ENCODE peak calls at places on chromosomes 5 and 9, in six cellular contexts. P is stomach, F is SK-N-SH, U is H1, J is transverse colon, O is A549. L is an unnamed sample.

GRCh38 chr9:89701221-89701798 is 96.5 kb downstream of the GADD45G start:
- DNase-seq in P (no peak), F (no peak), U (no peak), J (no peak), O (no peak), L (no peak)

GRCh38 chr9:92650839-92651621 is 18.9 kb downstream of the IPPK start:
- DNase-seq in P (no peak), F (peak), U (no peak), J (peak), O (no peak), L (no peak)

GRCh38 chr5:73088026-73088425 is 32.3 kb upstream of the TMEM171 start:
- DNase-seq in P (no peak), F (no peak), U (no peak), J (no peak), O (no peak), L (no peak)

GRCh38 chr9:71112866-71113265 is 8.6 kb downstream of the TRPM3 start:
- DNase-seq in P (no peak), F (no peak), U (no peak), J (no peak), O (no peak), L (no peak)

GRCh38 chr5:84384604-84385575 is at the start of gene EDIL3:
- DNase-seq in P (no peak), F (peak), U (no peak), J (peak), O (peak), L (no peak)

GRCh38 chr5:157115502-157115901 is 6.7 kb upstream of the HAVCR2 start:
- DNase-seq in P (no peak), F (no peak), U (no peak), J (no peak), O (no peak), L (no peak)

GRCh38 chr5:111010783-111011182 is 60.7 kb upstream of the TSLP start:
- DNase-seq in P (no peak), F (no peak), U (no peak), J (no peak), O (no peak), L (no peak)

GRCh38 chr5:142507528-142507927 is 178.4 kb downstream of the FGF1 start:
- DNase-seq in P (no peak), F (no peak), U (no peak), J (no peak), O (no peak), L (no peak)

GRCh38 chr9:105063665-105064247 is 135.8 kb upstream of the ABCA1 start:
- DNase-seq in P (no peak), F (no peak), U (no peak), J (peak), O (peak), L (no peak)

GRCh38 chr9:27124151-27124550 is 15.1 kb downstream of the TEK start:
- DNase-seq in P (no peak), F (no peak), U (no peak), J (no peak), O (no peak), L (no peak)

GRCh38 chr5:78912085-78912771 is 72.9 kb downstream of the ARSB start:
- DNase-seq in P (no peak), F (peak), U (no peak), J (no peak), O (no peak), L (no peak)

GRCh38 chr5:133427121-133427777 is 185.1 kb downstream of the FSTL4 start:
- DNase-seq in P (no peak), F (no peak), U (no peak), J (no peak), O (no peak), L (peak)

GRCh38 chr5:31361234-31361633 is 167.7 kb downstream of the CDH6 start:
- DNase-seq in P (no peak), F (peak), U (no peak), J (no peak), O (no peak), L (peak)

GRCh38 chr9:21210311-21210710 is 3.4 kb upstream of the IFNA10 start:
- DNase-seq in P (no peak), F (no peak), U (no peak), J (no peak), O (no peak), L (no peak)

GRCh38 chr5:179530069-179530998 is 20.0 kb upstream of the RUFY1 start:
- DNase-seq in P (peak), F (no peak), U (no peak), J (peak), O (peak), L (no peak)

GRCh38 chr5:68545636-68546325 is 330.2 kb downstream of the PIK3R1 start:
- DNase-seq in P (no peak), F (no peak), U (no peak), J (no peak), O (no peak), L (no peak)

GRCh38 chr9:14434971-14435718 is 121.2 kb upstream of the NFIB start:
- DNase-seq in P (no peak), F (no peak), U (no peak), J (no peak), O (no peak), L (no peak)

GRCh38 chr5:102119252-102119651 is 176.8 kb downstream of the SLCO4C1 start:
- DNase-seq in P (no peak), F (no peak), U (no peak), J (no peak), O (no peak), L (no peak)

GRCh38 chr9:33137781-33138264 is 29.3 kb downstream of the B4GALT1 start:
- DNase-seq in P (no peak), F (no peak), U (no peak), J (no peak), O (no peak), L (no peak)

GRCh38 chr5:137206030-137206715 is 293.0 kb downstream of the SPOCK1 start:
- DNase-seq in P (peak), F (no peak), U (no peak), J (no peak), O (no peak), L (no peak)

GRCh38 chr5:61333351-61334223 is 1.5 kb downstream of the ZSWIM6 start:
- DNase-seq in P (peak), F (peak), U (no peak), J (peak), O (no peak), L (no peak)

GRCh38 chr9:110116543-110116885 is 91.4 kb downstream of the C9orf152 start:
- DNase-seq in P (no peak), F (no peak), U (no peak), J (no peak), O (peak), L (no peak)

GRCh38 chr9:117616436-117616835 is 87.8 kb upstream of the TLR4 start:
- DNase-seq in P (no peak), F (peak), U (no peak), J (no peak), O (no peak), L (no peak)

GRCh38 chr5:21774281-21774680 is 1078.9 kb downstream of the CDH12 start:
- DNase-seq in P (no peak), F (no peak), U (no peak), J (no peak), O (no peak), L (no peak)

GRCh38 chr5:143920772-143921171 is 108.8 kb downstream of the HMHB1 start:
- DNase-seq in P (no peak), F (no peak), U (no peak), J (no peak), O (no peak), L (no peak)

GRCh38 chr5:148972958-148973357 is 89.9 kb downstream of the SH3TC2 start:
- DNase-seq in P (peak), F (no peak), U (no peak), J (no peak), O (peak), L (no peak)

GRCh38 chr9:126052791-126053190 is 273.8 kb upstream of the MVB12B start:
- DNase-seq in P (no peak), F (no peak), U (no peak), J (no peak), O (no peak), L (no peak)

GRCh38 chr9:91429501-91429900 is 5.9 kb upstream of the NFIL3 start:
- DNase-seq in P (no peak), F (no peak), U (no peak), J (no peak), O (no peak), L (no peak)

GRCh38 chr9:100014846-100015245 is 84.0 kb downstream of the ERP44 start:
- DNase-seq in P (no peak), F (no peak), U (no peak), J (no peak), O (no peak), L (no peak)

GRCh38 chr5:2738700-2739359 is 12.6 kb downstream of the IRX2 start:
- DNase-seq in P (no peak), F (no peak), U (no peak), J (no peak), O (no peak), L (no peak)

GRCh38 chr5:43420241-43420640 is 8.1 kb upstream of the CCL28 start:
- DNase-seq in P (no peak), F (no peak), U (no peak), J (no peak), O (no peak), L (no peak)

GRCh38 chr5:33832904-33833575 is 58.8 kb downstream of the ADAMTS12 start:
- DNase-seq in P (no peak), F (no peak), U (no peak), J (no peak), O (no peak), L (no peak)

GRCh38 chr9:112844771-112845542 is 45.7 kb downstream of the SLC46A2 start:
- DNase-seq in P (peak), F (peak), U (no peak), J (peak), O (peak), L (no peak)
- TF ChIP-seq EP300 in P (no peak), F (no peak), U (no peak), J (no peak), O (no peak), L (no peak)

DNA sequence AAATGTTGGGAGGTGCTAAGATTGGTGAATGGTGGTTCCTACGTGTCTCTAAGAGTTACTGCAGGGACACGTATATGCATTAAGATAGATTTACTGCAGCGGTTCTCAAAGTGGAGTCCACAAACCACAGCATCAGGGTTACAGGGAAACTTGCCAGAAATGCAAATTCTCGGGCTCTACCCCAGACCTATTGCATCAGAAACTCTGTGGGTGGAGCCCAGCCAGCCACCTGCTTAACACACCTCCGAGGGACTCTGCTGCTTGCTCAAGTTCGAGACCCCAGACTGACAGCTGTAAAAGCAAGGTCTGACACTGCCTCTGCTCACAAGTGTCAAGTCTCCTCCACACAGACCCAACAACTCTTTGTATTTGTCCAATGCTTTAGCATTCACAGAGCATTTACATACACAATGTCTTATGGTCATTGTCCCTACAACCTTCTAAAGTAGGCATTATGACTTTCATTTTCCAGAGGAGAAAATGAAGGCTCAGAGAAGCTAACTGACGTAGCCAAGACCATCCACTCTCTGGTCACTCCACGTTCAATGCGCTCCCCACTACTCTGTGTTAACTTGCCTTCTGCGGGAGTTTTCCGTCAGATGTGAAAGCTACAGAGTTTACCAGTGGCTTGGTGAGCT is 48.8 kb downstream of the HSD17B3 start:
- DNase-seq in P (no peak), F (no peak), U (no peak), J (peak), O (no peak), L (no peak)
- TF ChIP-seq EP300 in P (no peak), F (no peak), U (no peak), J (no peak), O (no peak), L (no peak)

GRCh38 chr9:266228-266627 is 51.6 kb downstream of the DOCK8 start:
- DNase-seq in P (no peak), F (no peak), U (no peak), J (no peak), O (no peak), L (no peak)
- TF ChIP-seq EP300 in P (no peak), F (no peak), U (no peak), J (no peak), O (no peak), L (no peak)

GRCh38 chr9:131405429-131405828 is 11.5 kb downstream of the PRRC2B start:
- DNase-seq in P (no peak), F (no peak), U (peak), J (no peak), O (no peak), L (no peak)
- TF ChIP-seq EP300 in P (no peak), F (no peak), U (no peak), J (no peak), O (no peak), L (no peak)

DNA sequence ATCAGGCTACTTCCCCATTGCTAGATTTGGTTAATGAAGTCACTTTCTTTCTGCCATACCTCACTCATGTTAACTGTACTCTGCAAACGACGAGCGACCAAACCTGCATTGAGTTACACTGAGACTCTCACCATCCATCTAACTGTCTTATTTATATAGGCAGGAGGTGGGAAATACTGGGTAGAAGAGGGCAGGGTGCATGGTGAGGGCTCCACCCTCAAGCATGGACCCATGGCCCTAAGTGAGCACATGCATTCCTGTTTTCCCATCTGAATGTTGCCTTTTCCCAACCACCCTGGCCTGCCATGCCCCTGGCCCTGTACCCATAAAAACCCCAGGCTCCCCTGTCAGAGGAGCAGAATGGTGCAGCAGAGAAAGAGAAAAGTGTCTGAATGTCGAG is 52.7 kb upstream of the IL6ST start:
- DNase-seq in P (no peak), F (no peak), U (no peak), J (no peak), O (no peak), L (no peak)
- TF ChIP-seq EP300 in P (no peak), F (no peak), U (no peak), J (no peak), O (no peak), L (no peak)

L was measured in esophagus muscularis mucosa.